ENCODE peak calls at places on chromosomes 3 and 15, in seven cellular contexts. J is NT2/D1, V is AML-193, G is GM18507, L is colonic mucosa, Z is lower lobe of right lung, S is foreskin keratinocyte. O is an unnamed sample.

GRCh38 chr15:42104095-42104891 is 9.9 kb upstream of the PLA2G4D start:
- DNase-seq in J (no peak), V (no peak), G (no peak), L (peak; percentile 16), Z (no peak), S (no peak), O (no peak)

GRCh38 chr3:22713936-22714335 is 489.2 kb upstream of the UBE2E2 start:
- DNase-seq in J (no peak), V (peak; percentile 42), G (no peak), L (no peak), Z (no peak), S (peak; percentile 32), O (no peak)

GRCh38 chr3:65945480-65945879 is 93.2 kb downstream of the MAGI1 start:
- DNase-seq in J (no peak), V (no peak), G (no peak), L (no peak), Z (no peak), S (peak; percentile 67), O (no peak)

GRCh38 chr15:88489321-88489720 is 21.8 kb downstream of the MRPS11 start:
- DNase-seq in J (no peak), V (no peak), G (no peak), L (no peak), Z (no peak), S (no peak), O (no peak)

GRCh38 chr15:32718822-32719716 is 1.3 kb downstream of the GREM1 start:
- DNase-seq in J (no peak), V (no peak), G (no peak), L (peak; percentile 26), Z (peak; percentile 48), S (no peak), O (peak; percentile 70)

GRCh38 chr15:70096975-70097336 is 761 bp downstream of the TLE3 start:
- DNase-seq in J (no peak), V (no peak), G (no peak), L (no peak), Z (no peak), S (peak; percentile 1), O (no peak)

GRCh38 chr3:5466752-5467151 is 279.2 kb downstream of the EDEM1 start:
- DNase-seq in J (no peak), V (no peak), G (no peak), L (no peak), Z (no peak), S (no peak), O (no peak)

GRCh38 chr15:68419301-68420175 is 12.4 kb downstream of the ITGA11 start:
- DNase-seq in J (no peak), V (no peak), G (no peak), L (peak; percentile 11), Z (no peak), S (no peak), O (no peak)

GRCh38 chr3:130789678-130790340 is 43.2 kb upstream of the PIK3R4 start:
- DNase-seq in J (no peak), V (no peak), G (no peak), L (peak; percentile 65), Z (no peak), S (no peak), O (no peak)

GRCh38 chr3:29695201-29695904 is 414.5 kb downstream of the RBMS3 start:
- DNase-seq in J (no peak), V (peak; percentile 46), G (no peak), L (no peak), Z (no peak), S (peak; percentile 50), O (no peak)

GRCh38 chr3:110296885-110297284 is 774.7 kb upstream of the NECTIN3 start:
- DNase-seq in J (no peak), V (no peak), G (no peak), L (no peak), Z (peak; percentile 28), S (no peak), O (no peak)

GRCh38 chr3:170641510-170642236 is 55.8 kb upstream of the SLC7A14 start:
- DNase-seq in J (no peak), V (no peak), G (no peak), L (no peak), Z (no peak), S (no peak), O (no peak)

GRCh38 chr15:32802296-32802936 is 84.6 kb downstream of the GREM1 start:
- DNase-seq in J (no peak), V (peak; percentile 41), G (no peak), L (no peak), Z (no peak), S (peak; percentile 30), O (no peak)

GRCh38 chr3:57983734-57984518 is 24.3 kb upstream of the FLNB start:
- DNase-seq in J (no peak), V (peak; percentile 100), G (peak; percentile 52), L (peak; percentile 87), Z (peak; percentile 66), S (peak; percentile 78), O (peak; percentile 77)

GRCh38 chr15:90004671-90005070 is 3.5 kb downstream of the ZNF710 start:
- DNase-seq in J (no peak), V (peak; percentile 89), G (no peak), L (no peak), Z (peak; percentile 55), S (peak; percentile 97), O (peak; percentile 68)

GRCh38 chr3:116188231-116188785 is 257.0 kb downstream of the LSAMP start:
- DNase-seq in J (no peak), V (no peak), G (no peak), L (no peak), Z (no peak), S (peak; percentile 6), O (no peak)

GRCh38 chr15:48602358-48603122 is 43.0 kb downstream of the FBN1 start:
- DNase-seq in J (no peak), V (no peak), G (no peak), L (no peak), Z (no peak), S (no peak), O (no peak)

GRCh38 chr3:133833880-133834620 is 28.4 kb downstream of the SRPRB start:
- DNase-seq in J (no peak), V (no peak), G (no peak), L (peak; percentile 9), Z (no peak), S (no peak), O (no peak)

GRCh38 chr15:96333194-96334016 is 2.9 kb downstream of the NR2F2 start:
- DNase-seq in J (no peak), V (no peak), G (no peak), L (peak; percentile 39), Z (peak; percentile 57), S (no peak), O (peak; percentile 55)

GRCh38 chr3:195768831-195769303 is 42.9 kb downstream of the MUC4 start:
- DNase-seq in J (no peak), V (no peak), G (no peak), L (no peak), Z (no peak), S (no peak), O (no peak)

GRCh38 chr3:127699098-127699945 is 26.6 kb downstream of the ABTB1 start:
- DNase-seq in J (no peak), V (no peak), G (no peak), L (no peak), Z (peak; percentile 29), S (no peak), O (no peak)

GRCh38 chr3:52841211-52841980 is 6.6 kb upstream of the MUSTN1 start:
- DNase-seq in J (no peak), V (no peak), G (no peak), L (no peak), Z (no peak), S (no peak), O (no peak)

GRCh38 chr3:25176999-25177398 is 251.1 kb upstream of the RARB start:
- DNase-seq in J (no peak), V (no peak), G (no peak), L (no peak), Z (no peak), S (no peak), O (no peak)

GRCh38 chr15:101451192-101451799 is 38.2 kb downstream of the PCSK6 start:
- DNase-seq in J (no peak), V (peak; percentile 67), G (no peak), L (no peak), Z (no peak), S (no peak), O (no peak)

GRCh38 chr15:74414603-74415338 is 19.0 kb downstream of the SEMA7A start:
- DNase-seq in J (no peak), V (peak; percentile 66), G (no peak), L (no peak), Z (no peak), S (no peak), O (no peak)

GRCh38 chr3:24042174-24042878 is 97.2 kb downstream of the NR1D2 start:
- DNase-seq in J (no peak), V (no peak), G (no peak), L (no peak), Z (no peak), S (no peak), O (no peak)

GRCh38 chr3:59559721-59560514 is 510.1 kb upstream of the CFAP20DC start:
- DNase-seq in J (no peak), V (no peak), G (no peak), L (no peak), Z (no peak), S (peak; percentile 99), O (no peak)

GRCh38 chr3:124839896-124840295 is 47.3 kb downstream of the ITGB5 start:
- DNase-seq in J (no peak), V (no peak), G (no peak), L (no peak), Z (no peak), S (no peak), O (no peak)